ENCODE peak calls at places on chromosomes 12 and 14, in ten cellular contexts. F, U, Q, L, T, X, V, O, J and A are unnamed samples.

GRCh38 chr12:20601668-20602280 is 93.4 kb upstream of the SLCO1C1 start:
- DNase-seq in F (no peak), U (peak), Q (peak), L (no peak), T (peak), X (no peak), V (no peak), O (no peak), J (no peak), A (no peak)

GRCh38 chr12:127363392-127363791 is 903.6 kb upstream of the TMEM132C start:
- DNase-seq in F (no peak), U (no peak), Q (no peak), L (no peak), T (no peak), X (no peak), V (no peak), O (no peak), J (no peak), A (no peak)

GRCh38 chr14:36901846-36902245 is 240.2 kb downstream of the PAX9 start:
- DNase-seq in F (no peak), U (peak), Q (peak), L (no peak), T (peak), X (no peak), V (no peak), O (no peak), J (no peak), A (peak)

GRCh38 chr12:28535216-28535615 is 345.0 kb downstream of the CCDC91 start:
- DNase-seq in F (no peak), U (peak), Q (peak), L (no peak), T (peak), X (no peak), V (no peak), O (no peak), J (no peak), A (no peak)

GRCh38 chr12:4140607-4141301 is 132.8 kb upstream of the CCND2 start:
- DNase-seq in F (no peak), U (no peak), Q (no peak), L (peak), T (no peak), X (no peak), V (no peak), O (no peak), J (no peak), A (no peak)

GRCh38 chr14:97827746-97828145 is 1030.6 kb downstream of the VRK1 start:
- DNase-seq in F (no peak), U (no peak), Q (no peak), L (no peak), T (no peak), X (no peak), V (no peak), O (no peak), J (no peak), A (peak)

GRCh38 chr12:95605087-95605486 is 53.8 kb upstream of the USP44 start:
- DNase-seq in F (no peak), U (peak), Q (peak), L (no peak), T (peak), X (no peak), V (no peak), O (no peak), J (no peak), A (peak)

GRCh38 chr12:122159879-122160278 is 14.1 kb downstream of the IL31 start:
- DNase-seq in F (no peak), U (no peak), Q (no peak), L (no peak), T (no peak), X (no peak), V (no peak), O (no peak), J (no peak), A (no peak)

GRCh38 chr14:93999573-93999972 is 2.5 kb downstream of the CCDC197 start:
- DNase-seq in F (no peak), U (no peak), Q (no peak), L (no peak), T (no peak), X (no peak), V (no peak), O (no peak), J (no peak), A (no peak)

GRCh38 chr14:94330857-94331256 is 7.7 kb upstream of the SERPINA6 start:
- DNase-seq in F (no peak), U (no peak), Q (no peak), L (no peak), T (no peak), X (no peak), V (no peak), O (peak), J (no peak), A (no peak)

GRCh38 chr12:62438098-62438692 is 28.4 kb upstream of the MON2 start:
- DNase-seq in F (peak), U (peak), Q (peak), L (no peak), T (peak), X (no peak), V (no peak), O (no peak), J (peak), A (peak)

GRCh38 chr14:69441948-69442347 is 42.6 kb upstream of the PLEKHD1 start:
- DNase-seq in F (no peak), U (no peak), Q (no peak), L (no peak), T (peak), X (no peak), V (no peak), O (no peak), J (no peak), A (no peak)

GRCh38 chr14:101248056-101248725 is 313.1 kb upstream of the DIO3 start:
- DNase-seq in F (no peak), U (no peak), Q (no peak), L (peak), T (no peak), X (no peak), V (no peak), O (no peak), J (no peak), A (no peak)

GRCh38 chr14:72169521-72169920 is 237.3 kb downstream of the RGS6 start:
- DNase-seq in F (no peak), U (no peak), Q (no peak), L (no peak), T (no peak), X (no peak), V (no peak), O (no peak), J (no peak), A (no peak)

GRCh38 chr14:60222820-60223219 is 26.2 kb upstream of the PPM1A start:
- DNase-seq in F (no peak), U (no peak), Q (no peak), L (no peak), T (no peak), X (no peak), V (no peak), O (peak), J (no peak), A (no peak)

GRCh38 chr14:56888274-56888673 is 78.0 kb upstream of the OTX2 start:
- DNase-seq in F (no peak), U (no peak), Q (no peak), L (no peak), T (no peak), X (no peak), V (no peak), O (no peak), J (no peak), A (no peak)

GRCh38 chr12:105109465-105110212 is 2.1 kb downstream of the WASHC4 start:
- DNase-seq in F (no peak), U (peak), Q (peak), L (no peak), T (peak), X (no peak), V (no peak), O (no peak), J (no peak), A (peak)

GRCh38 chr12:47276253-47277070 is 196.7 kb upstream of the AMIGO2 start:
- DNase-seq in F (peak), U (peak), Q (no peak), L (no peak), T (peak), X (no peak), V (no peak), O (no peak), J (peak), A (peak)

GRCh38 chr12:64186789-64187188 is 35.3 kb downstream of the KICS2 start:
- DNase-seq in F (no peak), U (peak), Q (no peak), L (no peak), T (no peak), X (no peak), V (no peak), O (no peak), J (no peak), A (peak)

GRCh38 chr14:68638817-68639517 is 153.9 kb downstream of the ZFP36L1 start:
- DNase-seq in F (no peak), U (no peak), Q (no peak), L (peak), T (no peak), X (no peak), V (peak), O (no peak), J (peak), A (no peak)

DNA sequence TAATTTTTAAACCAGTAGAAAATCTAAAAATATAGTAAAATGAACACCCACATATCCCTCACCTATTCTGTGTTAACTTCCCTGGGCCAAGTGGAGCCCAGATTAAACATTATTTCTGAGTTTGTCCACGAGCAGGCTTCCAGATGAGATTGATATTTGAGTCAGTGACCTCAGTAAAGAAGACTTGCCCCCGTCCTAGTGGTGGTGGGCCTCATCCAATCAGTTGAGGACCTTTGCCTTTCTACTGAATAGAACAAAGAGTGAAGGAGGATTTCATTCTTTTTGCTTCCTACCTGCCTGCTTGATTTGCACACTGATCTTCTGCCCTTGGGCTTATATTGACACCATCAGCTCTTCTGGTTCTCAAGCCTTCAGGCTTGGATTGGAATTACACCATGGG is 174.7 kb upstream of the PLEKHG7 start:
- DNase-seq in F (no peak), U (no peak), Q (no peak), L (no peak), T (no peak), X (no peak), V (no peak), O (no peak), J (no peak), A (no peak)
- TF ChIP-seq CTCF in F (no peak), U (no peak), Q (no peak), L (no peak), T (no peak), X (no peak), V (no peak), O (no peak), J (no peak), A (no peak)

GRCh38 chr12:29591140-29592020 is 93.9 kb upstream of the OVCH1 start:
- DNase-seq in F (no peak), U (peak), Q (no peak), L (no peak), T (peak), X (no peak), V (no peak), O (no peak), J (no peak), A (no peak)
- TF ChIP-seq CTCF in F (no peak), U (peak), Q (peak), L (peak), T (peak), X (no peak), V (peak), O (no peak), J (no peak), A (no peak)

DNA sequence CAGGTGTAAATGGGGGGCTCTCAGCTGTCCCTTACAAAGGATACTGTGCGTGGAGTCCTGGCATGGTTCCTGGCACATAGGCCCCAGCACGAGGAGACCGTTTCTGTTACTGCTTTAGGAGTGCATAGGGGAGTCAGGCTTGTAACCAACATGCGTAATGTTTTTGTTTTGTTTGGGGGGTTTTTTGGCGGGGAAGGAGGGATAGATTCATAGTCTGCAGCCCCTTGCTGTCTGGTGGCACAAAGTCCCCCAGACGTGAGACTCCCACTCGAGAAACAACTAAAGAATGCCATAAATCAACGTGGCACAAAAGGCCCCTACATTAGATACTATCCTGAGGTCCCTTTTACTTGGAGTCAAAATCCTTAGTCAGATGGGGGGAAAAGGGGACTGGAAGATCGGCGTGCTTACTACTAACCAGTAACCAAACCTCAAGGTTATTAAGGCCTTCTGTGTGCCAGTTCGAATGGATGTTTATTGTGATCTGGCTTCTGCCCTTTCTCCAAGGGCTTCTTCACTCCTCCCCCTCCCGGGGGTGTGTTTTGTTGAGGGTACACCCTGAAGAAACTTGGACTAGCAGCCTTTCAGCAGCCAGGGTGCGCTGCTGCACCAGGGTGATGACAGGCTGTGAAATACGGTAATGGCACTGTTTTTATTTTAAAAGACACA is 873 bp downstream of the ISCU start:
- DNase-seq in F (peak), U (peak), Q (peak), L (peak), T (peak), X (no peak), V (no peak), O (no peak), J (peak), A (peak)
- TF ChIP-seq CTCF in F (peak), U (peak), Q (peak), L (peak), T (peak), X (peak), V (peak), O (peak), J (peak), A (peak)

DNA sequence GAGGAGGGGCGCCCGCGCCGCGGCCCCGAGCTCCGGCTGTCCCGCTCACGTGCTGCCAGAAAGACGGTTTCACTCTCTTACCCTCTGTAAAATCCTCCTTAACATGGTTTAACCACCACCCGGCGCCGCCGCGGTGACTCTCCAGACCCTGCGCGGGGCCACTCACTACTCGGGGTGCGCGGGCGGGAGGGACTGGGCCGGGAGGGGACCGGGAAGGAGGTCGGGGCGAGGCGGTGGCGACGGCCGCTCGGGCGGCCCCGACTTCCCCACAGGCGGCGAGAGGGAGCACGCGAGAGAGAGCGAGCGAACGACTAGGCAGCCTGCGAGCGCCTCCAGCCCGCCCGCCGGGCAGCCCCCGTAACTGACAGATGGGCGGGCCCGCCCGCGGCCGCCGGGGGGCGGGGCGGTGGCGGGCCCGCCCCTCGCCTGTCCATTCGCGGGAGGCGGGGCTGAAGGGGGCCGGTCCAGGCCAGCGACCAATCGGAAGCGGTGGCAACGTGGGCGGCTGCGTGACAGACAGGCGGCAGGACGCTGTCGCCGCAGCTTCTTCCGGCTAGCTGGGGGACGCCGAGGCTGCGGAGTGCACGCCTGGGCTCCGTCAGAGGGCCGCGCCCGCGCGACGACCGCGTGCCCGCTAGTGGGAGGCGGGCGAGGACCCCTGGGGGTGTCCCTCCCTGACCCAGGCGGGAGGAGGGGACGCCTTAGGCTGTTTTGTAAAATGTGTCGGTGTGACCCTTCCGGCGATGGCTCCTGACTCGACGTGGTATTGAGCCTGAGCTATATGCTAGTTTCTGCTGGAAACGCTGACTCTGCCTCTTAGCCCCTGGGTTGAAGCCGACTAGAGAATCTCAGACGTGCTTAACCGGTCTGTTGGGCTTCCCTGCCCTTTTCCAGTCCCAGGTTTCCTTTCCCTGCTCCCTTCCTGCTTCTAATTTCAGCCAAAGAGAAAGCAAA is at the start of gene EEA1:
- DNase-seq in F (peak), U (peak), Q (peak), L (peak), T (peak), X (peak), V (peak), O (peak), J (peak), A (peak)
- TF ChIP-seq CTCF in F (peak), U (peak), Q (no peak), L (peak), T (no peak), X (no peak), V (peak), O (no peak), J (no peak), A (peak)

DNA sequence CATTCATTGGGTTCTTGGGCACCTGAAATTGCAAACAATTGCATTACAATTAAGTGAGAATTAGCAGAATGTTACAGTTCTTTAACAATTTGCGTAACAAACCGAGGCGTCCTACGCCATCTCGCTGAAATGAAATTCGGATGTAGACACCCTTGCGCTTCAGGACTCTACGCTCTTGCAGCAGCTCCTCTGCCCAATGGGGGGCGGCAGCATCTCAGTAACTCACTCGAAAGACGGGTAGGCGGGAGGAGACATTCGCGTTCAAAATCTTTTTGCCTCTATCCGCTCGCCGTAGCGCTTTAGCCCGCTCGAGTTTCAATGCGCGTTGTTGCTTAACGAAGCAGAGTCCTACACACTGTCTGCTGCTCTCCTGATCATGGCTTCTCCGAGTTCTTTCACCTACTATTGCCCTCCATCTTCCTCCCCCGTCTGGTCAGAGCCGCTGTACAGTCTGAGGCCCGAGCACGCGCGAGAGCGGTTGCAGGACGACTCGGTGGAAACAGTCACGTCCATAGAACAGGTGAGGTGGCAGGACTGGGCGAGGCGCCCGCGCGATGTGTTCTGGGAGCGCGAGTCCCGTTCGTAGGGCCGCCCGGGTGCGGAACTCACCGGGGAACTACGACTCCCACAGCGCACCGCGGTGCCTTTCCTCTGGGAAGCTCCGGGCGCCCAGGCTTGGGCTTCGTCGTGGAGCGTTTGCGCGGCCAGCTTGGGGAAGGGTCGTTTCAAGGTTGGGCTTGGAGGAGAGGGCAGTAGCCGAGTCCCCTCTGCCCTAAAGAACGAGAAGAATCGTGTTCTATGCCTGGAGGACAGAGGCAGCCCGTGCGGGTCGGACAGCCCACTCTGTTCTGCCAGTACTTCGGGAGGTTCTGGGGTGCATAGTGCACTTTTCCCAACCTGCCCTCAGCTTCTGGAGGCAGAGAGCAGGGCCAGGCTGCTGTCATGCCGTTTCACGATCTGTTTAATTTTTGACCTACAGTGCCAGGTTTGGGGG is at the start of gene FNTB:
- DNase-seq in F (peak), U (peak), Q (peak), L (peak), T (peak), X (no peak), V (peak), O (peak), J (peak), A (peak)
- TF ChIP-seq CTCF in F (peak), U (peak), Q (peak), L (peak), T (peak), X (peak), V (peak), O (peak), J (peak), A (peak)